ENCODE peak calls at places on chromosomes 4 and X, in ten cellular contexts. X is DMS153; V is GM12865; K is Ammon's horn; D is left lung; T is adrenal gland; U is ecto neural progenitor cell; O is activated T-helper 2 cell treated with anti-CD3 and anti-CD28 coated beads, Interferon-gamma antibody, Interleukin-2, Interleukin-4, amounts not matched to agents 10 μg/mL and 5 μg/mL and 100 μg/mL, durations not matched to agents 14 hours and 24 hours and 36 hours; N is substantia nigra; S is T-helper 9 cell. Y is an unnamed sample.

GRCh38 chr4:145481942-145482208 is 222 bp downstream of the SMAD1 start:
- DNase-seq in X (no peak), V (no peak), K (no peak), D (no peak), T (no peak), U (no peak), O (peak; percentile 20), N (no peak), S (no peak), Y (no peak)

GRCh38 chr4:105283501-105283900 is 136.8 kb downstream of the TET2 start:
- DNase-seq in X (no peak), V (no peak), K (no peak), D (no peak), T (no peak), U (no peak), O (no peak), N (no peak), S (no peak), Y (no peak)

GRCh38 chrX:275967-276587 is 5.1 kb upstream of the PLCXD1 start:
- DNase-seq in X (no peak), V (no peak), K (peak; percentile 82), D (peak; percentile 86), T (peak; percentile 61), U (peak; percentile 88), O (no peak), N (no peak), S (peak; percentile 41), Y (peak; percentile 30)

GRCh38 chrX:6432211-6432610 is 102.7 kb downstream of the VCX3A start:
- DNase-seq in X (no peak), V (no peak), K (no peak), D (no peak), T (no peak), U (no peak), O (no peak), N (no peak), S (no peak), Y (no peak)

GRCh38 chrX:129833153-129834004 is 10.3 kb downstream of the ZDHHC9 start:
- DNase-seq in X (no peak), V (no peak), K (peak; percentile 67), D (no peak), T (no peak), U (no peak), O (no peak), N (peak; percentile 39), S (no peak), Y (no peak)

GRCh38 chrX:67692246-67692645 is 148.4 kb downstream of the AR start:
- DNase-seq in X (no peak), V (peak; percentile 24), K (no peak), D (no peak), T (no peak), U (no peak), O (no peak), N (no peak), S (no peak), Y (no peak)

GRCh38 chr4:185465707-185466106 is 5.8 kb downstream of the CCDC110 start:
- DNase-seq in X (no peak), V (no peak), K (no peak), D (no peak), T (no peak), U (no peak), O (no peak), N (no peak), S (no peak), Y (no peak)

GRCh38 chr4:87555751-87556619 is 26.8 kb upstream of the SPARCL1 start:
- DNase-seq in X (no peak), V (peak; percentile 6), K (peak; percentile 49), D (no peak), T (peak; percentile 41), U (no peak), O (no peak), N (no peak), S (no peak), Y (no peak)

GRCh38 chr4:6153874-6154273 is 46.5 kb downstream of the JAKMIP1 start:
- DNase-seq in X (no peak), V (no peak), K (no peak), D (no peak), T (no peak), U (no peak), O (no peak), N (no peak), S (no peak), Y (no peak)

GRCh38 chrX:23904096-23904495 is 3.6 kb downstream of the APOO start:
- DNase-seq in X (no peak), V (peak; percentile 36), K (no peak), D (no peak), T (no peak), U (no peak), O (no peak), N (no peak), S (no peak), Y (no peak)

GRCh38 chr4:185592845-185593488 is 57.7 kb upstream of the PDLIM3 start:
- DNase-seq in X (no peak), V (peak; percentile 46), K (no peak), D (no peak), T (no peak), U (no peak), O (no peak), N (no peak), S (no peak), Y (no peak)

GRCh38 chr4:107379054-107379869 is 340.8 kb downstream of the PAPSS1 start:
- DNase-seq in X (no peak), V (no peak), K (no peak), D (no peak), T (no peak), U (no peak), O (no peak), N (no peak), S (no peak), Y (no peak)

GRCh38 chr4:2257361-2258001 is 4.4 kb downstream of the MXD4 start:
- DNase-seq in X (no peak), V (no peak), K (no peak), D (peak; percentile 24), T (peak; percentile 23), U (no peak), O (peak; percentile 8), N (no peak), S (no peak), Y (no peak)

GRCh38 chrX:65894138-65894537 is 145.7 kb downstream of the VSIG4 start:
- DNase-seq in X (no peak), V (peak; percentile 45), K (no peak), D (no peak), T (no peak), U (no peak), O (no peak), N (no peak), S (no peak), Y (no peak)

GRCh38 chr4:80188457-80188800 is 8.9 kb upstream of the PRDM8 start:
- DNase-seq in X (no peak), V (no peak), K (no peak), D (no peak), T (no peak), U (no peak), O (no peak), N (no peak), S (no peak), Y (no peak)

GRCh38 chrX:18294893-18295292 is 59.6 kb downstream of the SCML2 start:
- DNase-seq in X (no peak), V (no peak), K (no peak), D (no peak), T (no peak), U (peak; percentile 39), O (no peak), N (no peak), S (no peak), Y (no peak)

GRCh38 chr4:73450398-73451004 is 14.5 kb downstream of the AFP start:
- DNase-seq in X (peak; percentile 66), V (no peak), K (no peak), D (no peak), T (no peak), U (no peak), O (no peak), N (no peak), S (no peak), Y (no peak)

GRCh38 chrX:150984164-150984824 is 1.2 kb downstream of the HMGB3 start:
- DNase-seq in X (no peak), V (no peak), K (no peak), D (no peak), T (no peak), U (no peak), O (peak; percentile 9), N (no peak), S (no peak), Y (no peak)

GRCh38 chr4:145390566-145390965 is 91.1 kb upstream of the SMAD1 start:
- DNase-seq in X (no peak), V (no peak), K (no peak), D (no peak), T (no peak), U (no peak), O (no peak), N (no peak), S (no peak), Y (no peak)

GRCh38 chrX:13272426-13272825 is 47.4 kb downstream of the ATXN3L start:
- DNase-seq in X (no peak), V (no peak), K (no peak), D (no peak), T (no peak), U (no peak), O (no peak), N (no peak), S (no peak), Y (no peak)

GRCh38 chr4:89434364-89434988 is 126.9 kb upstream of the GPRIN3 start:
- DNase-seq in X (peak; percentile 35), V (peak; percentile 26), K (peak; percentile 74), D (no peak), T (no peak), U (no peak), O (no peak), N (no peak), S (no peak), Y (no peak)

GRCh38 chrX:85111347-85111746 is 107.7 kb downstream of the APOOL start:
- DNase-seq in X (no peak), V (no peak), K (no peak), D (no peak), T (no peak), U (no peak), O (no peak), N (no peak), S (no peak), Y (no peak)

GRCh38 chr4:98601719-98602118 is 56.7 kb downstream of the TSPAN5 start:
- DNase-seq in X (no peak), V (no peak), K (no peak), D (no peak), T (no peak), U (no peak), O (no peak), N (no peak), S (no peak), Y (no peak)

GRCh38 chr4:74654230-74654681 is 140.1 kb downstream of the BTC start:
- DNase-seq in X (no peak), V (peak; percentile 3), K (no peak), D (no peak), T (no peak), U (no peak), O (no peak), N (no peak), S (no peak), Y (no peak)

GRCh38 chr4:176052744-176053143 is 12.9 kb upstream of the WDR17 start:
- DNase-seq in X (no peak), V (peak; percentile 67), K (no peak), D (no peak), T (no peak), U (no peak), O (no peak), N (no peak), S (no peak), Y (no peak)

GRCh38 chr4:25551608-25552007 is 104.0 kb upstream of the SLC34A2 start:
- DNase-seq in X (no peak), V (no peak), K (no peak), D (peak; percentile 42), T (no peak), U (no peak), O (no peak), N (no peak), S (no peak), Y (no peak)

GRCh38 chr4:66681962-66682361 is 863.3 kb downstream of the CENPC start:
- DNase-seq in X (no peak), V (no peak), K (no peak), D (no peak), T (no peak), U (no peak), O (no peak), N (no peak), S (no peak), Y (no peak)

GRCh38 chr4:54320826-54321320 is 91.8 kb downstream of the PDGFRA start:
- DNase-seq in X (no peak), V (no peak), K (no peak), D (no peak), T (no peak), U (no peak), O (no peak), N (no peak), S (no peak), Y (no peak)